ENCODE peak calls at places on chromosomes 12 and 14, in nine cellular contexts. One of them, this sample, is unnamed.

GRCh38 chr12:5210179-5210917 is 166.7 kb downstream of the KCNA5 start:
- DNase-seq in heart right ventricle: no peak
- DNase-seq in KBM-7: no peak
- DNase-seq in non-pigmented ciliary epithelial cell: no peak
- DNase-seq in stimulated activated CD8-positive, alpha-beta memory T cell treated with anti-CD3 and anti-CD28 coated beads, Interleukin-7, amount 100 ng/mL, for 24 hours: no peak
- DNase-seq in MV-4-11: no peak
- DNase-seq in NCI-H2171 treated with DMSO at 0.1 percent for 48 hours: no peak
- DNase-seq in NCI-H460: no peak
- DNase-seq in frontal cortex: no peak
- DNase-seq in this sample: no peak

GRCh38 chr12:117188961-117189724 is 1.1 kb downstream of the FBXO21 start:
- DNase-seq in KBM-7: no peak
- DNase-seq in NCI-H2171 treated with DMSO at 0.1 percent for 48 hours: no peak
- DNase-seq in frontal cortex: peak; percentile 46
- DNase-seq in non-pigmented ciliary epithelial cell: peak; percentile 15
- DNase-seq in NCI-H460: no peak
- DNase-seq in MV-4-11: no peak
- DNase-seq in stimulated activated CD8-positive, alpha-beta memory T cell treated with anti-CD3 and anti-CD28 coated beads, Interleukin-7, amount 100 ng/mL, for 24 hours: no peak
- DNase-seq in heart right ventricle: no peak
- DNase-seq in this sample: no peak

GRCh38 chr12:51323317-51323960 is 535 bp downstream of the BIN2 start:
- DNase-seq in heart right ventricle: no peak
- DNase-seq in NCI-H2171 treated with DMSO at 0.1 percent for 48 hours: no peak
- DNase-seq in stimulated activated CD8-positive, alpha-beta memory T cell treated with anti-CD3 and anti-CD28 coated beads, Interleukin-7, amount 100 ng/mL, for 24 hours: no peak
- DNase-seq in MV-4-11: no peak
- DNase-seq in non-pigmented ciliary epithelial cell: no peak
- DNase-seq in NCI-H460: no peak
- DNase-seq in KBM-7: no peak
- DNase-seq in frontal cortex: no peak
- DNase-seq in this sample: no peak

GRCh38 chr14:37546621-37547447 is 48.2 kb downstream of the FOXA1 start:
- DNase-seq in heart right ventricle: no peak
- DNase-seq in non-pigmented ciliary epithelial cell: no peak
- DNase-seq in stimulated activated CD8-positive, alpha-beta memory T cell treated with anti-CD3 and anti-CD28 coated beads, Interleukin-7, amount 100 ng/mL, for 24 hours: no peak
- DNase-seq in frontal cortex: no peak
- DNase-seq in NCI-H2171 treated with DMSO at 0.1 percent for 48 hours: peak; percentile 43
- DNase-seq in MV-4-11: no peak
- DNase-seq in KBM-7: no peak
- DNase-seq in NCI-H460: peak; percentile 89
- DNase-seq in this sample: no peak

GRCh38 chr14:35403085-35403396 is 1.5 kb downstream of the NFKBIA start:
- DNase-seq in NCI-H2171 treated with DMSO at 0.1 percent for 48 hours: no peak
- DNase-seq in stimulated activated CD8-positive, alpha-beta memory T cell treated with anti-CD3 and anti-CD28 coated beads, Interleukin-7, amount 100 ng/mL, for 24 hours: no peak
- DNase-seq in MV-4-11: no peak
- DNase-seq in frontal cortex: no peak
- DNase-seq in heart right ventricle: peak; percentile 32
- DNase-seq in NCI-H460: no peak
- DNase-seq in KBM-7: no peak
- DNase-seq in non-pigmented ciliary epithelial cell: no peak
- DNase-seq in this sample: no peak

GRCh38 chr14:51328089-51328941 is 88.3 kb downstream of the TMX1 start:
- DNase-seq in KBM-7: no peak
- DNase-seq in stimulated activated CD8-positive, alpha-beta memory T cell treated with anti-CD3 and anti-CD28 coated beads, Interleukin-7, amount 100 ng/mL, for 24 hours: no peak
- DNase-seq in NCI-H2171 treated with DMSO at 0.1 percent for 48 hours: no peak
- DNase-seq in heart right ventricle: peak; percentile 30
- DNase-seq in NCI-H460: peak; percentile 5
- DNase-seq in MV-4-11: no peak
- DNase-seq in non-pigmented ciliary epithelial cell: no peak
- DNase-seq in frontal cortex: no peak
- DNase-seq in this sample: no peak

GRCh38 chr14:91891721-91892220 is 24.4 kb upstream of the TC2N start:
- DNase-seq in NCI-H460: no peak
- DNase-seq in MV-4-11: no peak
- DNase-seq in KBM-7: no peak
- DNase-seq in frontal cortex: peak; percentile 30
- DNase-seq in stimulated activated CD8-positive, alpha-beta memory T cell treated with anti-CD3 and anti-CD28 coated beads, Interleukin-7, amount 100 ng/mL, for 24 hours: no peak
- DNase-seq in non-pigmented ciliary epithelial cell: no peak
- DNase-seq in NCI-H2171 treated with DMSO at 0.1 percent for 48 hours: no peak
- DNase-seq in heart right ventricle: no peak
- DNase-seq in this sample: no peak

GRCh38 chr14:104678901-104679705 is 10.3 kb upstream of the INF2 start:
- DNase-seq in MV-4-11: no peak
- DNase-seq in NCI-H460: no peak
- DNase-seq in NCI-H2171 treated with DMSO at 0.1 percent for 48 hours: no peak
- DNase-seq in non-pigmented ciliary epithelial cell: no peak
- DNase-seq in stimulated activated CD8-positive, alpha-beta memory T cell treated with anti-CD3 and anti-CD28 coated beads, Interleukin-7, amount 100 ng/mL, for 24 hours: no peak
- DNase-seq in heart right ventricle: no peak
- DNase-seq in frontal cortex: peak; percentile 74
- DNase-seq in KBM-7: no peak
- DNase-seq in this sample: no peak

GRCh38 chr12:60398547-60398946 is 802.7 kb downstream of the SLC16A7 start:
- DNase-seq in MV-4-11: no peak
- DNase-seq in frontal cortex: no peak
- DNase-seq in NCI-H2171 treated with DMSO at 0.1 percent for 48 hours: no peak
- DNase-seq in heart right ventricle: no peak
- DNase-seq in KBM-7: no peak
- DNase-seq in stimulated activated CD8-positive, alpha-beta memory T cell treated with anti-CD3 and anti-CD28 coated beads, Interleukin-7, amount 100 ng/mL, for 24 hours: no peak
- DNase-seq in non-pigmented ciliary epithelial cell: no peak
- DNase-seq in NCI-H460: no peak
- DNase-seq in this sample: no peak

GRCh38 chr14:91038439-91038838 is 22.0 kb downstream of the RPS6KA5 start:
- DNase-seq in non-pigmented ciliary epithelial cell: no peak
- DNase-seq in heart right ventricle: no peak
- DNase-seq in NCI-H460: no peak
- DNase-seq in KBM-7: peak; percentile 37
- DNase-seq in stimulated activated CD8-positive, alpha-beta memory T cell treated with anti-CD3 and anti-CD28 coated beads, Interleukin-7, amount 100 ng/mL, for 24 hours: no peak
- DNase-seq in NCI-H2171 treated with DMSO at 0.1 percent for 48 hours: no peak
- DNase-seq in frontal cortex: no peak
- DNase-seq in MV-4-11: peak; percentile 77
- DNase-seq in this sample: peak; percentile 85

GRCh38 chr14:55270832-55271571 is at the start of gene FBXO34:
- DNase-seq in MV-4-11: peak; percentile 95
- DNase-seq in stimulated activated CD8-positive, alpha-beta memory T cell treated with anti-CD3 and anti-CD28 coated beads, Interleukin-7, amount 100 ng/mL, for 24 hours: peak; percentile 99
- DNase-seq in non-pigmented ciliary epithelial cell: peak; percentile 73
- DNase-seq in heart right ventricle: peak; percentile 100
- DNase-seq in NCI-H460: peak; percentile 99
- DNase-seq in NCI-H2171 treated with DMSO at 0.1 percent for 48 hours: peak; percentile 98
- DNase-seq in frontal cortex: peak; percentile 96
- DNase-seq in KBM-7: peak; percentile 98
- DNase-seq in this sample: peak; percentile 95

GRCh38 chr14:35387713-35388579 is 16.6 kb downstream of the NFKBIA start:
- DNase-seq in frontal cortex: no peak
- DNase-seq in NCI-H2171 treated with DMSO at 0.1 percent for 48 hours: no peak
- DNase-seq in stimulated activated CD8-positive, alpha-beta memory T cell treated with anti-CD3 and anti-CD28 coated beads, Interleukin-7, amount 100 ng/mL, for 24 hours: no peak
- DNase-seq in heart right ventricle: no peak
- DNase-seq in NCI-H460: no peak
- DNase-seq in non-pigmented ciliary epithelial cell: no peak
- DNase-seq in MV-4-11: no peak
- DNase-seq in KBM-7: no peak
- DNase-seq in this sample: no peak

GRCh38 chr14:31950760-31951637 is 126.1 kb upstream of the ARHGAP5 start:
- DNase-seq in KBM-7: no peak
- DNase-seq in frontal cortex: no peak
- DNase-seq in non-pigmented ciliary epithelial cell: no peak
- DNase-seq in stimulated activated CD8-positive, alpha-beta memory T cell treated with anti-CD3 and anti-CD28 coated beads, Interleukin-7, amount 100 ng/mL, for 24 hours: no peak
- DNase-seq in NCI-H2171 treated with DMSO at 0.1 percent for 48 hours: no peak
- DNase-seq in MV-4-11: no peak
- DNase-seq in heart right ventricle: peak; percentile 56
- DNase-seq in NCI-H460: peak; percentile 70
- DNase-seq in this sample: no peak

GRCh38 chr12:42728287-42728686 is 138.7 kb upstream of the PRICKLE1 start:
- DNase-seq in stimulated activated CD8-positive, alpha-beta memory T cell treated with anti-CD3 and anti-CD28 coated beads, Interleukin-7, amount 100 ng/mL, for 24 hours: no peak
- DNase-seq in MV-4-11: no peak
- DNase-seq in frontal cortex: no peak
- DNase-seq in NCI-H2171 treated with DMSO at 0.1 percent for 48 hours: no peak
- DNase-seq in non-pigmented ciliary epithelial cell: no peak
- DNase-seq in heart right ventricle: no peak
- DNase-seq in NCI-H460: no peak
- DNase-seq in KBM-7: no peak
- DNase-seq in this sample: no peak

GRCh38 chr12:69151254-69151751 is 88.1 kb upstream of the CPSF6 start:
- DNase-seq in heart right ventricle: no peak
- DNase-seq in NCI-H2171 treated with DMSO at 0.1 percent for 48 hours: peak; percentile 89
- DNase-seq in frontal cortex: no peak
- DNase-seq in KBM-7: no peak
- DNase-seq in stimulated activated CD8-positive, alpha-beta memory T cell treated with anti-CD3 and anti-CD28 coated beads, Interleukin-7, amount 100 ng/mL, for 24 hours: no peak
- DNase-seq in MV-4-11: no peak
- DNase-seq in non-pigmented ciliary epithelial cell: no peak
- DNase-seq in NCI-H460: no peak
- DNase-seq in this sample: no peak

GRCh38 chr14:46574236-46574970 is 77.2 kb downstream of the RPL10L start:
- DNase-seq in KBM-7: peak; percentile 1
- DNase-seq in non-pigmented ciliary epithelial cell: no peak
- DNase-seq in stimulated activated CD8-positive, alpha-beta memory T cell treated with anti-CD3 and anti-CD28 coated beads, Interleukin-7, amount 100 ng/mL, for 24 hours: no peak
- DNase-seq in NCI-H460: peak; percentile 41
- DNase-seq in frontal cortex: no peak
- DNase-seq in heart right ventricle: no peak
- DNase-seq in NCI-H2171 treated with DMSO at 0.1 percent for 48 hours: no peak
- DNase-seq in MV-4-11: peak; percentile 88
- DNase-seq in this sample: no peak

GRCh38 chr14:58455593-58456265 is 28.2 kb downstream of the KIAA0586 start:
- DNase-seq in NCI-H460: peak; percentile 38
- DNase-seq in NCI-H2171 treated with DMSO at 0.1 percent for 48 hours: no peak
- DNase-seq in stimulated activated CD8-positive, alpha-beta memory T cell treated with anti-CD3 and anti-CD28 coated beads, Interleukin-7, amount 100 ng/mL, for 24 hours: no peak
- DNase-seq in MV-4-11: peak; percentile 30
- DNase-seq in heart right ventricle: no peak
- DNase-seq in non-pigmented ciliary epithelial cell: peak; percentile 3
- DNase-seq in frontal cortex: no peak
- DNase-seq in KBM-7: no peak
- DNase-seq in this sample: no peak

GRCh38 chr12:10151621-10152020 is 20.3 kb downstream of the OLR1 start:
- DNase-seq in MV-4-11: no peak
- DNase-seq in frontal cortex: no peak
- DNase-seq in NCI-H2171 treated with DMSO at 0.1 percent for 48 hours: no peak
- DNase-seq in stimulated activated CD8-positive, alpha-beta memory T cell treated with anti-CD3 and anti-CD28 coated beads, Interleukin-7, amount 100 ng/mL, for 24 hours: no peak
- DNase-seq in heart right ventricle: no peak
- DNase-seq in KBM-7: no peak
- DNase-seq in NCI-H460: no peak
- DNase-seq in non-pigmented ciliary epithelial cell: no peak
- DNase-seq in this sample: no peak

GRCh38 chr12:3464561-3464960 is 26.4 kb upstream of the PRMT8 start:
- DNase-seq in stimulated activated CD8-positive, alpha-beta memory T cell treated with anti-CD3 and anti-CD28 coated beads, Interleukin-7, amount 100 ng/mL, for 24 hours: no peak
- DNase-seq in KBM-7: no peak
- DNase-seq in heart right ventricle: no peak
- DNase-seq in non-pigmented ciliary epithelial cell: no peak
- DNase-seq in MV-4-11: no peak
- DNase-seq in NCI-H2171 treated with DMSO at 0.1 percent for 48 hours: peak; percentile 63
- DNase-seq in NCI-H460: no peak
- DNase-seq in frontal cortex: no peak
- DNase-seq in this sample: no peak

GRCh38 chr12:47741340-47741703 is 16.0 kb upstream of the ENDOU start:
- DNase-seq in heart right ventricle: peak; percentile 84
- DNase-seq in frontal cortex: peak; percentile 63
- DNase-seq in NCI-H2171 treated with DMSO at 0.1 percent for 48 hours: peak; percentile 57
- DNase-seq in KBM-7: peak; percentile 50
- DNase-seq in NCI-H460: no peak
- DNase-seq in stimulated activated CD8-positive, alpha-beta memory T cell treated with anti-CD3 and anti-CD28 coated beads, Interleukin-7, amount 100 ng/mL, for 24 hours: peak; percentile 33
- DNase-seq in MV-4-11: peak; percentile 89
- DNase-seq in non-pigmented ciliary epithelial cell: no peak
- DNase-seq in this sample: peak; percentile 88

GRCh38 chr14:71231521-71232393 is 324.5 kb downstream of the PCNX1 start:
- DNase-seq in frontal cortex: no peak
- DNase-seq in NCI-H2171 treated with DMSO at 0.1 percent for 48 hours: no peak
- DNase-seq in NCI-H460: no peak
- DNase-seq in KBM-7: peak; percentile 35
- DNase-seq in non-pigmented ciliary epithelial cell: no peak
- DNase-seq in MV-4-11: peak; percentile 64
- DNase-seq in heart right ventricle: no peak
- DNase-seq in stimulated activated CD8-positive, alpha-beta memory T cell treated with anti-CD3 and anti-CD28 coated beads, Interleukin-7, amount 100 ng/mL, for 24 hours: no peak
- DNase-seq in this sample: no peak

GRCh38 chr12:92503029-92503931 is 199.5 kb upstream of the PLEKHG7 start:
- DNase-seq in NCI-H2171 treated with DMSO at 0.1 percent for 48 hours: no peak
- DNase-seq in MV-4-11: no peak
- DNase-seq in stimulated activated CD8-positive, alpha-beta memory T cell treated with anti-CD3 and anti-CD28 coated beads, Interleukin-7, amount 100 ng/mL, for 24 hours: no peak
- DNase-seq in heart right ventricle: no peak
- DNase-seq in KBM-7: no peak
- DNase-seq in NCI-H460: no peak
- DNase-seq in frontal cortex: no peak
- DNase-seq in non-pigmented ciliary epithelial cell: no peak
- DNase-seq in this sample: no peak

GRCh38 chr14:53218161-53218560 is 65.0 kb upstream of the DDHD1 start:
- DNase-seq in frontal cortex: no peak
- DNase-seq in non-pigmented ciliary epithelial cell: no peak
- DNase-seq in stimulated activated CD8-positive, alpha-beta memory T cell treated with anti-CD3 and anti-CD28 coated beads, Interleukin-7, amount 100 ng/mL, for 24 hours: no peak
- DNase-seq in NCI-H2171 treated with DMSO at 0.1 percent for 48 hours: no peak
- DNase-seq in heart right ventricle: no peak
- DNase-seq in NCI-H460: no peak
- DNase-seq in MV-4-11: no peak
- DNase-seq in KBM-7: no peak
- DNase-seq in this sample: no peak

GRCh38 chr12:93851245-93851665 is 174.1 kb downstream of the CRADD start:
- DNase-seq in stimulated activated CD8-positive, alpha-beta memory T cell treated with anti-CD3 and anti-CD28 coated beads, Interleukin-7, amount 100 ng/mL, for 24 hours: no peak
- DNase-seq in frontal cortex: no peak
- DNase-seq in heart right ventricle: no peak
- DNase-seq in NCI-H2171 treated with DMSO at 0.1 percent for 48 hours: no peak
- DNase-seq in KBM-7: peak; percentile 85
- DNase-seq in NCI-H460: no peak
- DNase-seq in MV-4-11: peak; percentile 92
- DNase-seq in non-pigmented ciliary epithelial cell: no peak
- DNase-seq in this sample: no peak

GRCh38 chr14:105398726-105399440 is 545 bp downstream of the TEX22 start:
- DNase-seq in heart right ventricle: no peak
- DNase-seq in frontal cortex: no peak
- DNase-seq in KBM-7: peak; percentile 52
- DNase-seq in NCI-H2171 treated with DMSO at 0.1 percent for 48 hours: peak; percentile 88
- DNase-seq in MV-4-11: no peak
- DNase-seq in NCI-H460: no peak
- DNase-seq in non-pigmented ciliary epithelial cell: no peak
- DNase-seq in stimulated activated CD8-positive, alpha-beta memory T cell treated with anti-CD3 and anti-CD28 coated beads, Interleukin-7, amount 100 ng/mL, for 24 hours: no peak
- DNase-seq in this sample: peak; percentile 57

GRCh38 chr12:1662761-1663439 is 28.0 kb upstream of the ADIPOR2 start:
- DNase-seq in MV-4-11: no peak
- DNase-seq in heart right ventricle: peak; percentile 40
- DNase-seq in frontal cortex: no peak
- DNase-seq in NCI-H460: no peak
- DNase-seq in stimulated activated CD8-positive, alpha-beta memory T cell treated with anti-CD3 and anti-CD28 coated beads, Interleukin-7, amount 100 ng/mL, for 24 hours: no peak
- DNase-seq in non-pigmented ciliary epithelial cell: no peak
- DNase-seq in NCI-H2171 treated with DMSO at 0.1 percent for 48 hours: no peak
- DNase-seq in KBM-7: no peak
- DNase-seq in this sample: peak; percentile 47

GRCh38 chr12:58925111-58925732 is 4.9 kb upstream of the LRIG3 start:
- DNase-seq in frontal cortex: no peak
- DNase-seq in MV-4-11: no peak
- DNase-seq in non-pigmented ciliary epithelial cell: no peak
- DNase-seq in stimulated activated CD8-positive, alpha-beta memory T cell treated with anti-CD3 and anti-CD28 coated beads, Interleukin-7, amount 100 ng/mL, for 24 hours: no peak
- DNase-seq in heart right ventricle: no peak
- DNase-seq in NCI-H460: no peak
- DNase-seq in NCI-H2171 treated with DMSO at 0.1 percent for 48 hours: no peak
- DNase-seq in KBM-7: no peak
- DNase-seq in this sample: no peak

GRCh38 chr14:89486505-89486904 is 69.5 kb upstream of the FOXN3 start:
- DNase-seq in non-pigmented ciliary epithelial cell: no peak
- DNase-seq in stimulated activated CD8-positive, alpha-beta memory T cell treated with anti-CD3 and anti-CD28 coated beads, Interleukin-7, amount 100 ng/mL, for 24 hours: no peak
- DNase-seq in NCI-H2171 treated with DMSO at 0.1 percent for 48 hours: no peak
- DNase-seq in MV-4-11: peak; percentile 61
- DNase-seq in KBM-7: no peak
- DNase-seq in NCI-H460: no peak
- DNase-seq in frontal cortex: no peak
- DNase-seq in heart right ventricle: no peak
- DNase-seq in this sample: peak; percentile 11

GRCh38 chr12:92030618-92031017 is 115.0 kb downstream of the BTG1 start:
- DNase-seq in non-pigmented ciliary epithelial cell: peak; percentile 69
- DNase-seq in MV-4-11: no peak
- DNase-seq in KBM-7: peak; percentile 16
- DNase-seq in frontal cortex: no peak
- DNase-seq in NCI-H2171 treated with DMSO at 0.1 percent for 48 hours: no peak
- DNase-seq in NCI-H460: no peak
- DNase-seq in stimulated activated CD8-positive, alpha-beta memory T cell treated with anti-CD3 and anti-CD28 coated beads, Interleukin-7, amount 100 ng/mL, for 24 hours: no peak
- DNase-seq in heart right ventricle: no peak
- DNase-seq in this sample: no peak

GRCh38 chr12:8482446-8483080 is 26.8 kb downstream of the CLEC6A start:
- DNase-seq in heart right ventricle: no peak
- DNase-seq in non-pigmented ciliary epithelial cell: no peak
- DNase-seq in NCI-H460: no peak
- DNase-seq in NCI-H2171 treated with DMSO at 0.1 percent for 48 hours: no peak
- DNase-seq in stimulated activated CD8-positive, alpha-beta memory T cell treated with anti-CD3 and anti-CD28 coated beads, Interleukin-7, amount 100 ng/mL, for 24 hours: no peak
- DNase-seq in MV-4-11: no peak
- DNase-seq in KBM-7: no peak
- DNase-seq in frontal cortex: no peak
- DNase-seq in this sample: no peak